ENCODE peak calls at places on chromosomes 5 and 9, in five cellular contexts. S is body of pancreas, C is stomach, G is aorta, T is A549. J is an unnamed sample. For H3K4me1, the result is how much of the 10 kb centered on the place peaks cover.

GRCh38 chr9:87516222-87516930 is 18.7 kb downstream of the DAPK1 start:
- DNase-seq in S (peak), C (peak), G (peak), T (peak), J (no peak)

GRCh38 chr5:31359839-31360238 is 166.4 kb downstream of the CDH6 start:
- DNase-seq in S (no peak), C (no peak), G (no peak), T (no peak), J (no peak)

GRCh38 chr5:93117753-93118531 is 463.1 kb downstream of the NR2F1-AS1 start:
- DNase-seq in S (no peak), C (no peak), G (no peak), T (no peak), J (no peak)

GRCh38 chr5:62144395-62145022 is 161.5 kb upstream of the KIF2A start:
- DNase-seq in S (peak), C (peak), G (no peak), T (no peak), J (no peak)

GRCh38 chr9:107953556-107954158 is 464.1 kb upstream of the KLF4 start:
- DNase-seq in S (no peak), C (no peak), G (no peak), T (no peak), J (no peak)

GRCh38 chr9:78301466-78301865 is 4.5 kb downstream of the PSAT1 start:
- DNase-seq in S (no peak), C (no peak), G (no peak), T (no peak), J (no peak)

GRCh38 chr9:94909965-94910730 is 183.6 kb downstream of the AOPEP start:
- DNase-seq in S (no peak), C (no peak), G (no peak), T (no peak), J (no peak)

GRCh38 chr9:36584626-36585460 is 12.1 kb downstream of the MELK start:
- DNase-seq in S (no peak), C (no peak), G (no peak), T (no peak), J (no peak)

GRCh38 chr5:32973646-32974045 is 262.5 kb downstream of the NPR3 start:
- DNase-seq in S (no peak), C (no peak), G (no peak), T (no peak), J (no peak)

GRCh38 chr9:14071484-14071883 is 242.5 kb downstream of the NFIB start:
- DNase-seq in S (no peak), C (no peak), G (no peak), T (no peak), J (no peak)

GRCh38 chr9:36091028-36091953 is 45.2 kb upstream of the GLIPR2 start:
- DNase-seq in S (peak), C (peak), G (no peak), T (peak), J (no peak)

GRCh38 chr9:93039456-93039855 is 19.0 kb upstream of the SUSD3 start:
- DNase-seq in S (no peak), C (no peak), G (no peak), T (no peak), J (no peak)

GRCh38 chr9:126675147-126675467 is 61.4 kb downstream of the LMX1B start:
- DNase-seq in S (no peak), C (no peak), G (no peak), T (no peak), J (no peak)

GRCh38 chr5:17184596-17184995 is 32.8 kb upstream of the BASP1 start:
- DNase-seq in S (no peak), C (no peak), G (no peak), T (no peak), J (no peak)

GRCh38 chr5:17187401-17187800 is 30.0 kb upstream of the BASP1 start:
- DNase-seq in S (no peak), C (no peak), G (no peak), T (no peak), J (no peak)

GRCh38 chr5:17185776-17186175 is 31.7 kb upstream of the BASP1 start:
- DNase-seq in S (peak), C (no peak), G (no peak), T (no peak), J (no peak)

GRCh38 chr5:17186271-17186670 is 31.2 kb upstream of the BASP1 start:
- DNase-seq in S (no peak), C (no peak), G (no peak), T (no peak), J (no peak)

GRCh38 chr5:17185349-17185748 is 32.1 kb upstream of the BASP1 start:
- DNase-seq in S (no peak), C (no peak), G (no peak), T (no peak), J (no peak)
- H3K4me1 ChIP-seq in S (under half), C (under half), G (under half), T (half or more), J (under half)

DNA sequence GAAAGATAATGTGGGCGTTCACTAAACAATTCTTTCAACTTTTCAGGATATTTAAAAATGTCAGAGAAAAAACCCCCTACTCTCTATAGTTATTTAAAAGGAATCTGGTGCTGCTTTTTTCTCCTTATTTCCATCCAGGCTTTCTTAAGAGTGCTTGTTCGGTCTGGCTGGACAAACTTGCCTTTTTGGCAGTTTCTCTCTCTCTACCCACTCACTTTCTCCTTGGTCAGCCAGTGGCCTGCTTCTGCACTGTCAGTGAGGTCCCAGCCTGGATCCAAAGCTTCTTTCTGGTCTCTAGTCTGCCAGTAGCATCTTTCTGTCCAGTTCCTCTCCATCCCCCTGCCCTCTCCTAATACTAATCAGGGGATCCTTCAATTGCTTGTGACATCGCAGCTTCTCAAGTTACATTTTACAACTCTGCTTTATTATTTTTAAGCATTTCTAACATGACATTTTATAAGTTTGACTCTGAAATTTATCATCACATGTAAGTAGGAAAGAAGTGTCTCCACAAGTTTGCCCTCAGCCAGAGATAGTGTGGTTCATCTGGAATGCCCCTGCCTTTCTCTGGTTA is 50.4 kb downstream of the PIK3R1 start:
- DNase-seq in S (no peak), C (no peak), G (no peak), T (no peak), J (no peak)
- H3K4me1 ChIP-seq in S (half or more), C (half or more), G (under half), T (under half), J (under half)

DNA sequence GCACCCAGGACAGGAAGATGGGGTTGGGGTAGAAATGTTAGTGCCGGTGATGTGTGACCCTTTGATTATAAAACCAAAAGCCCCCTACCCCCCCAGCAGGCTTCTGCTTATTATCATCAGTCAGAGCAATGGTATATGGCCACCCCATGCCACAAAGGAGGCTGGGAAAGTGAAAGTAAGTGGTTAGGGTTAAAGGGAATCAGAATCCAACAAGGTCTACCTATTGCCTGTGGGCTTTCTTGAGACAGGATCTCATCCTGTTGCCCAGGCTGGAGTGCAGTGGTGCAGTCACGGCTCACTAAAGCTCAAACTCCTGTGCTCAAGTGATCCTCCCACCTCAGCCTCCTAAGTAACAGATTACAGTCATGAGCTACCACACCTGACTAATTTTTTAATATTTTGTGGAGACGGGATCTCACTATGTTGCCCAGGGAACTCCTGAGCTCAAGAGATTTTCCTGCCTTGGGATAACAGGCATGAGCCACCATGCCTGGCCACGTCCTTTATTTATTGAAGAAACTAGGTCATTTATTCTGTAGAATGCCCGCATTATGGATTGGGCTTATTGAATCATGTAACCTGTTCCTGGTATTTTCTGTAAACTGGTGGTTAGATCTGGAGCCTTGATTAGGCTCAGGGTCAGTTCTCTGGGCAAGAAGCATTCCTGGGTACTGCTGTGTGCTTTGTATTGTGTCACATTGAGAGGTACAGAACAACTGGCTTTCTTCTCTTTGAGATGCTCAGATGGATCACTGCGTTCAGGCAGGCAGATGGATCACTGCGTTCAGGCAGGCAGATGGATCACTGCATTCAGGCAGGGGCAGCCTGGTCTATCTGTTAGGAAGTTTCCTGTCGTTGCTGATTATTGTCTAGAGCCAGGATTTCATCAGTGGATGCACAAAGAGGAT is 41.6 kb downstream of the ERGIC1 start:
- DNase-seq in S (no peak), C (no peak), G (no peak), T (no peak), J (no peak)
- H3K4me1 ChIP-seq in S (under half), C (half or more), G (under half), T (half or more), J (half or more)

GRCh38 chr5:72709341-72709740 is 107.1 kb upstream of the TNPO1 start:
- DNase-seq in S (no peak), C (no peak), G (no peak), T (no peak), J (no peak)
- H3K4me1 ChIP-seq in S (under half), C (under half), G (under half), T (under half), J (under half)

J was measured in Panc1.